ENCODE peak calls at places on chromosomes 12 and 14, in seven cellular contexts. Q, F, I, K, D, J and E are unnamed samples.

GRCh38 chr14:63908667-63909264 is 56.0 kb downstream of the SYNE2 start:
- DNase-seq in Q (no peak), F (no peak), I (no peak), K (no peak), D (no peak), J (no peak), E (no peak)

GRCh38 chr12:47808049-47808448 is 11.7 kb downstream of the HDAC7 start:
- DNase-seq in Q (peak), F (peak), I (peak), K (peak), D (no peak), J (peak), E (peak)

GRCh38 chr14:32076278-32077080 is 625 bp upstream of the ARHGAP5 start:
- DNase-seq in Q (peak), F (peak), I (peak), K (peak), D (peak), J (peak), E (peak)

GRCh38 chr14:34843011-34843554 is 32.1 kb downstream of the BAZ1A start:
- DNase-seq in Q (peak), F (peak), I (no peak), K (peak), D (no peak), J (peak), E (no peak)

GRCh38 chr12:12999276-12999958 is 648 bp downstream of the HEBP1 start:
- DNase-seq in Q (peak), F (peak), I (no peak), K (peak), D (no peak), J (no peak), E (no peak)

GRCh38 chr12:63940295-63940997 is 95.9 kb downstream of the SRGAP1 start:
- DNase-seq in Q (no peak), F (no peak), I (no peak), K (no peak), D (no peak), J (no peak), E (no peak)

GRCh38 chr12:19477071-19477470 is 37.8 kb downstream of the AEBP2 start:
- DNase-seq in Q (no peak), F (no peak), I (no peak), K (no peak), D (no peak), J (no peak), E (no peak)

GRCh38 chr12:25362646-25363045 is 111.9 kb upstream of the KRAS start:
- DNase-seq in Q (no peak), F (no peak), I (no peak), K (no peak), D (no peak), J (no peak), E (no peak)

GRCh38 chr12:71157601-71158233 is at the start of gene TSPAN8:
- DNase-seq in Q (no peak), F (no peak), I (no peak), K (no peak), D (no peak), J (no peak), E (peak)

GRCh38 chr12:88763536-88764100 is 183.3 kb upstream of the KITLG start:
- DNase-seq in Q (no peak), F (no peak), I (no peak), K (peak), D (no peak), J (no peak), E (no peak)

GRCh38 chr14:73236752-73237218 is 521 bp upstream of the PAPLN start:
- DNase-seq in Q (no peak), F (no peak), I (no peak), K (no peak), D (no peak), J (no peak), E (no peak)

GRCh38 chr14:73238262-73238852 is 1.1 kb downstream of the PAPLN start:
- DNase-seq in Q (peak), F (peak), I (peak), K (peak), D (peak), J (peak), E (no peak)

GRCh38 chr14:73236157-73236556 is 1.1 kb upstream of the PAPLN start:
- DNase-seq in Q (no peak), F (no peak), I (peak), K (no peak), D (no peak), J (no peak), E (no peak)

GRCh38 chr14:73237786-73238261 is 518 bp downstream of the PAPLN start:
- DNase-seq in Q (no peak), F (no peak), I (peak), K (no peak), D (no peak), J (no peak), E (no peak)

GRCh38 chr14:73237219-73237785 is at the start of gene PAPLN:
- DNase-seq in Q (peak), F (peak), I (peak), K (peak), D (peak), J (no peak), E (no peak)
- H3K4me3 ChIP-seq in Q (peak), F (peak), I (no peak), K (peak), D (peak), J (peak), E (peak)

GRCh38 chr14:91369628-91370445 is 47.8 kb downstream of the CCDC88C start:
- DNase-seq in Q (no peak), F (no peak), I (no peak), K (no peak), D (no peak), J (no peak), E (no peak)

GRCh38 chr14:91373591-91374245 is 43.9 kb downstream of the CCDC88C start:
- DNase-seq in Q (no peak), F (no peak), I (no peak), K (no peak), D (no peak), J (no peak), E (no peak)

GRCh38 chr14:91372680-91373495 is 44.7 kb downstream of the CCDC88C start:
- DNase-seq in Q (no peak), F (no peak), I (no peak), K (no peak), D (no peak), J (no peak), E (no peak)

GRCh38 chr14:91371011-91371989 is 46.3 kb downstream of the CCDC88C start:
- DNase-seq in Q (no peak), F (no peak), I (no peak), K (no peak), D (no peak), J (no peak), E (no peak)

GRCh38 chr14:91371990-91372375 is 45.6 kb downstream of the CCDC88C start:
- DNase-seq in Q (no peak), F (no peak), I (no peak), K (no peak), D (no peak), J (no peak), E (no peak)
- H3K4me3 ChIP-seq in Q (no peak), F (no peak), I (no peak), K (no peak), D (no peak), J (no peak), E (no peak)

GRCh38 chr14:60640859-60641721 is 8.2 kb downstream of the SIX1 start:
- DNase-seq in Q (no peak), F (no peak), I (no peak), K (no peak), D (no peak), J (no peak), E (no peak)

GRCh38 chr14:60634153-60634552 is 15.1 kb downstream of the SIX1 start:
- DNase-seq in Q (no peak), F (no peak), I (no peak), K (no peak), D (no peak), J (no peak), E (no peak)

GRCh38 chr14:60639677-60640076 is 9.6 kb downstream of the SIX1 start:
- DNase-seq in Q (no peak), F (no peak), I (no peak), K (no peak), D (no peak), J (no peak), E (no peak)

GRCh38 chr14:60637138-60637489 is 12.2 kb downstream of the SIX1 start:
- DNase-seq in Q (no peak), F (no peak), I (no peak), K (no peak), D (no peak), J (no peak), E (no peak)

DNA sequence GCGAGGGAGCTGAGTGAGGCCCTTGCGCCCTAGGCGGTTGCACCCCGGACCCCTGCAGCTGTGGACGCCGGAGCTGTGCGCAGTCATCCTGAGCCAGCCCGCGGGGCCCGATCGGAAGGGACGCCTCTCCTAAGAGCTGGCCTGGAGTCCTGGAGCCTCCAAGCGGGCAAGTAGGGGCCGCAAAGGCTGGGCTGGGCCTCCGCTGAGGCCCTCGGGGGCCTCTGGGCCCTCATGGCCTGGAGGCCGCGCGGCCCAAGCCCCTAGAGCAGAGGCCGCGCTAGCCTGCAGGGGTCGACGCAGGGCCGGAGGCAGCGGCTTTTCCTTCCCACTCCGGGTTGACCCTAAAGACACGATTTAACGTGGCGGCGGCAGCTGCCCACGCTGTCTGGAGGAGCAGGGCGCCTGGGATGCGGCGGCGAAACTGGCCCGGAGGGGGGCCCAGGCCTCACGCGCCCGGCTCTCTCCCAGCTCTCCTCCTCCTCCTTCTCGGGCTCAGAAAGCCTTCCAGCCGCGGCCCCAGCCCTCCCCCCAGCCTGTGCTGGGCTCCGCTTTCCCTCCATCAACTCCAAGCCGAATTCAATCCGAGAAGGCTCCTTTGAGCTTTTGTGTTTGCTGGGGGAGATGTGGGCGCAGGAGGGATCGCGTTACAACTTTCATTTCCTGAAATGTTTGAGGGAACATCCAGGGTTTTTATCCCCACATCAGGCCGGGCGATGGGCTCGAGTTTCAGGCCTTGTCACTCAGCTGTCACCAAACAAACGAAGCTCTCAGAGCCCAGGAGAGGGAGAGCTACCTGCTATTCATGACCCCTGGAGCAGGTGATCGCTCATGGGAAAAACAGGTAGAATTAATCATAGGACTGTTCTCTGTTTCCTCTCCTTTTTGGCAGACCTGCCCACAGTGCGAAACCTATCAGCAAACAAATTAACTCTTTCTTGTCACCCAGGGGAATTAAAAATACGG is 11.5 kb downstream of the SIX1 start:
- DNase-seq in Q (no peak), F (peak), I (no peak), K (no peak), D (no peak), J (peak), E (peak)
- H3K4me3 ChIP-seq in Q (peak), F (peak), I (no peak), K (peak), D (no peak), J (no peak), E (peak)

GRCh38 chr12:99069371-99069770 is 424.3 kb downstream of the APAF1 start:
- DNase-seq in Q (no peak), F (no peak), I (no peak), K (no peak), D (no peak), J (no peak), E (no peak)
- H3K4me3 ChIP-seq in Q (no peak), F (no peak), I (no peak), K (no peak), D (no peak), J (no peak), E (no peak)

DNA sequence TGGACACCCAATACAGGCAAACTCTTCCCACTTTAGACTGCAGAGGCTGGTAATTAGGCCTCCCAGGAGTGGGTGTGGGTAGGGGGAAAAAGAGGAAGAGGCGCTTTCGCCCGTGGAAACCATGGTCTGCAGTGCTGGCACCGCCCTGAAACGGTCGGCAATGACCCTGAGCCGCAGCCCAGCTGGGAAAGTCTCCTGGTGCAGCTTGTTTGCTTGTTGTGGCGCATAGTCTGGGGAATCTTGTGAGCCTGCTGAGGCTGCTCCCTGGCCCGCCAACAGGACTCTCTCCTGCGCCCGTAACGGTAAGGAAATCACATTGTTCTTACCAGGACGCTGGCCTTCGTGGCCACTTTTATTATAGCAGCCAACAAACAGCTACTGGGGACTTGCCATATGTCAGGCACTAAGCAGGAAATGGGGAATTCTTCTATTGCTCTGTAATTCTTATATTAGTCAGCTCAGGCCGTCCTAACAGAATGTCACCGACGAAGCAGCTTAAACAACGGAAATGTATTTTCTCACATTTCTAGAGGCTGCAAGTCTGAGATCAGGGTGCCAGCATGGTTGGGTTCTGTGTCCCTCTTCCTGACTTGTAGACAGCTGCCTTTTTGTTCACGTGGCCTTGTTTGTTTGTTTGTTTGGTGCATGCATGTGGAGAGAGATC is 52.5 kb upstream of the RIN3 start:
- DNase-seq in Q (peak), F (peak), I (peak), K (peak), D (no peak), J (peak), E (no peak)
- H3K4me3 ChIP-seq in Q (no peak), F (no peak), I (no peak), K (no peak), D (no peak), J (no peak), E (no peak)

DNA sequence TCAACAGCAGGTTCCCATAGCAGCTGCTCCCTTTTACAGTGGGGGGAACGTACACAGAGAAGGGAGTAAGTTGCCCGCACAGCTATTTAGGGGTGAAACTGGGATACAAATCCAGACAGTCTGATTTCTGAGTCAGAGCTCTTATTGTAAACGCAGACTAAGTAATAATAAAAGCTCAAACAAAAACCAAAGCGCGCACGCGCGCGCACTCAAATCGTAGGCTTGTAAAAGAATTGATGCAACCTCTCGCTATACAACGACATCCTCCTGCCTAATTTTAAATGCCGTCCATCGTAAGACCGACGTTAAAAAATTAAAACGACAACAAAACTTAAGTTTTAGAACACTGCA is 747 bp upstream of the DACT1 start:
- DNase-seq in Q (peak), F (peak), I (peak), K (peak), D (no peak), J (peak), E (no peak)
- H3K4me3 ChIP-seq in Q (peak), F (peak), I (peak), K (peak), D (peak), J (peak), E (peak)

GRCh38 chr12:95118788-95119179 is 45.4 kb upstream of the NR2C1 start:
- DNase-seq in Q (no peak), F (no peak), I (no peak), K (peak), D (no peak), J (no peak), E (no peak)
- H3K4me3 ChIP-seq in Q (no peak), F (no peak), I (no peak), K (no peak), D (no peak), J (no peak), E (no peak)

DNA sequence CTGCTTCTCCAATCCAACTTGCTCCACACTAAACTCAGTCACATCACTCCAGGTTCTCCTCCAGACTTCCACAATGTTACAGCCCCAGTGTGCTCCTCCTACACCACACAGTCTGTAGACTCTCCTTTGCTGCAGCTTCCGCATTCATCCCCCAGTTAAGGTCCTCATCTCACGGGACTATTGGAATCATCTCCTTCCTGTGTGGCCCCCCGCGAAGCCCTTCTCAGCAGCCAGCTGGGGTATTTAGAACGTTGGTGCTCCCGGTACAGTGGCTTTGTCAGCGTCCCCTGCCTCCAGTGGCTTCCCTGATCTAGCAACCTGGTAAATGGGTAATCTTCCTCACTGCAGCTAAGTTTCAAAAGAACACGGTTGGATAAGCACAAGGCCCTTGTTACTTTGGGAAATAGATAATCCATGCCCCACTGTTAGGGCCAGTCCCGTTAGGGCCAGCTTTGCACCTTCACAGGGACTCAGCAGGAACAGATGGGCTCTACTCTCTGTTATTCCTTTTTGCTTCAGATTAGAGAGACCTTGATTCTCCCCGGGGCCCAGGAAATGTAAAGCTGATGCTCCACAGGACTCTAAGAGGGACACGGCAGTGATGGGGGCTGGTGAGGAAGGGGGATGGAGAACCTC is 823 bp upstream of the TSPAN11 start:
- DNase-seq in Q (no peak), F (no peak), I (no peak), K (no peak), D (no peak), J (no peak), E (no peak)
- H3K4me3 ChIP-seq in Q (peak), F (peak), I (no peak), K (peak), D (no peak), J (peak), E (peak)